ENCODE peak calls at places on chromosomes 2 and 18, in five cellular contexts. One of them, this sample, is unnamed.

GRCh38 chr18:25927830-25928229 is 162.6 kb downstream of the SS18 start:
- DNase-seq in fibroblast of lung: no peak
- DNase-seq in GM12892: no peak
- DNase-seq in GM12891: no peak
- DNase-seq in pancreas: no peak
- DNase-seq in this sample: no peak

GRCh38 chr2:74110537-74110936 is 37.2 kb downstream of the BOLA3 start:
- DNase-seq in fibroblast of lung: no peak
- DNase-seq in GM12892: no peak
- DNase-seq in GM12891: no peak
- DNase-seq in pancreas: no peak
- DNase-seq in this sample: no peak

GRCh38 chr2:136080114-136080513 is 37.8 kb downstream of the CXCR4 start:
- DNase-seq in fibroblast of lung: no peak
- DNase-seq in GM12892: no peak
- DNase-seq in GM12891: no peak
- DNase-seq in pancreas: no peak
- DNase-seq in this sample: no peak

GRCh38 chr2:240629968-240630770 is 4.9 kb downstream of the GPR35 start:
- DNase-seq in fibroblast of lung: no peak
- DNase-seq in GM12892: peak
- DNase-seq in GM12891: no peak
- DNase-seq in pancreas: no peak
- DNase-seq in this sample: no peak

GRCh38 chr2:101545940-101546339 is 71.0 kb upstream of the RFX8 start:
- DNase-seq in fibroblast of lung: no peak
- DNase-seq in GM12892: no peak
- DNase-seq in GM12891: no peak
- DNase-seq in pancreas: no peak
- DNase-seq in this sample: no peak

GRCh38 chr2:197356136-197356535 is 45.6 kb upstream of the ANKRD44 start:
- DNase-seq in fibroblast of lung: no peak
- DNase-seq in GM12892: no peak
- DNase-seq in GM12891: no peak
- DNase-seq in pancreas: no peak
- DNase-seq in this sample: no peak

GRCh38 chr2:101556033-101556459 is 81.1 kb upstream of the RFX8 start:
- DNase-seq in fibroblast of lung: no peak
- DNase-seq in GM12892: no peak
- DNase-seq in GM12891: no peak
- DNase-seq in pancreas: no peak
- DNase-seq in this sample: no peak

GRCh38 chr2:119753041-119753929 is 6.4 kb upstream of the PTPN4 start:
- DNase-seq in fibroblast of lung: peak
- DNase-seq in GM12892: no peak
- DNase-seq in GM12891: no peak
- DNase-seq in pancreas: no peak
- DNase-seq in this sample: no peak

GRCh38 chr2:85312404-85312803 is 15.4 kb downstream of the TGOLN2 start:
- DNase-seq in fibroblast of lung: peak
- DNase-seq in GM12892: no peak
- DNase-seq in GM12891: no peak
- DNase-seq in pancreas: no peak
- DNase-seq in this sample: no peak

GRCh38 chr2:217573565-217573964 is 429.2 kb downstream of the TNS1 start:
- DNase-seq in fibroblast of lung: peak
- DNase-seq in GM12892: no peak
- DNase-seq in GM12891: no peak
- DNase-seq in pancreas: no peak
- DNase-seq in this sample: no peak

GRCh38 chr2:118975133-118975532 is 33.1 kb downstream of the MARCO start:
- DNase-seq in fibroblast of lung: no peak
- DNase-seq in GM12892: no peak
- DNase-seq in GM12891: no peak
- DNase-seq in pancreas: no peak
- DNase-seq in this sample: no peak